ENCODE peak calls at places on chromosomes 13 and 19, in eight cellular contexts. W is endothelial cell, C is HFFc6, R is breast epithelium, S is epithelial cell of esophagus, F is stomach, M is psoas muscle, D is mammary epithelial cell. X is an unnamed sample.

GRCh38 chr13:80841346-80841882 is 500.5 kb upstream of the SPRY2 start:
- DNase-seq in W (no peak), C (no peak), R (no peak), S (no peak), F (no peak), M (no peak), D (no peak), X (no peak)

GRCh38 chr13:54787754-54788153 is 1759.1 kb downstream of the OLFM4 start:
- DNase-seq in W (no peak), C (no peak), R (no peak), S (no peak), F (no peak), M (no peak), D (no peak), X (no peak)

GRCh38 chr19:11950312-11950711 is 14.5 kb upstream of the ZNF763 start:
- DNase-seq in W (no peak), C (no peak), R (no peak), S (no peak), F (no peak), M (no peak), D (no peak), X (no peak)

GRCh38 chr19:13057147-13057572 is 45.5 kb downstream of the LYL1 start:
- DNase-seq in W (no peak), C (no peak), R (no peak), S (no peak), F (peak), M (no peak), D (no peak), X (no peak)

GRCh38 chr13:83065136-83065535 is 817.1 kb downstream of the SLITRK1 start:
- DNase-seq in W (no peak), C (peak), R (peak), S (no peak), F (no peak), M (peak), D (peak), X (no peak)

GRCh38 chr19:38433268-38433733 is at the start of gene RYR1:
- DNase-seq in W (peak), C (no peak), R (peak), S (peak), F (peak), M (peak), D (no peak), X (peak)

GRCh38 chr19:52967772-52968171 is 5.1 kb upstream of the ZNF816 start:
- DNase-seq in W (no peak), C (no peak), R (no peak), S (no peak), F (no peak), M (no peak), D (no peak), X (no peak)

GRCh38 chr13:77196052-77196618 is 130.8 kb downstream of the MYCBP2 start:
- DNase-seq in W (no peak), C (no peak), R (no peak), S (no peak), F (no peak), M (no peak), D (no peak), X (no peak)

GRCh38 chr19:16041571-16042386 is 34.5 kb upstream of the TPM4 start:
- DNase-seq in W (peak), C (peak), R (peak), S (peak), F (peak), M (peak), D (peak), X (peak)

GRCh38 chr19:36115453-36116343 is at the start of gene TBCB:
- DNase-seq in W (peak), C (no peak), R (no peak), S (no peak), F (peak), M (peak), D (no peak), X (peak)

GRCh38 chr19:36113425-36113824 is 1.2 kb downstream of the POLR2I start:
- DNase-seq in W (no peak), C (no peak), R (no peak), S (no peak), F (no peak), M (no peak), D (no peak), X (no peak)

GRCh38 chr19:36112678-36113077 is 1.7 kb downstream of the OVOL3 start:
- DNase-seq in W (no peak), C (no peak), R (no peak), S (no peak), F (no peak), M (no peak), D (no peak), X (no peak)

GRCh38 chr19:36114763-36115452 is at the start of gene POLR2I:
- DNase-seq in W (peak), C (peak), R (peak), S (peak), F (peak), M (peak), D (peak), X (peak)

DNA sequence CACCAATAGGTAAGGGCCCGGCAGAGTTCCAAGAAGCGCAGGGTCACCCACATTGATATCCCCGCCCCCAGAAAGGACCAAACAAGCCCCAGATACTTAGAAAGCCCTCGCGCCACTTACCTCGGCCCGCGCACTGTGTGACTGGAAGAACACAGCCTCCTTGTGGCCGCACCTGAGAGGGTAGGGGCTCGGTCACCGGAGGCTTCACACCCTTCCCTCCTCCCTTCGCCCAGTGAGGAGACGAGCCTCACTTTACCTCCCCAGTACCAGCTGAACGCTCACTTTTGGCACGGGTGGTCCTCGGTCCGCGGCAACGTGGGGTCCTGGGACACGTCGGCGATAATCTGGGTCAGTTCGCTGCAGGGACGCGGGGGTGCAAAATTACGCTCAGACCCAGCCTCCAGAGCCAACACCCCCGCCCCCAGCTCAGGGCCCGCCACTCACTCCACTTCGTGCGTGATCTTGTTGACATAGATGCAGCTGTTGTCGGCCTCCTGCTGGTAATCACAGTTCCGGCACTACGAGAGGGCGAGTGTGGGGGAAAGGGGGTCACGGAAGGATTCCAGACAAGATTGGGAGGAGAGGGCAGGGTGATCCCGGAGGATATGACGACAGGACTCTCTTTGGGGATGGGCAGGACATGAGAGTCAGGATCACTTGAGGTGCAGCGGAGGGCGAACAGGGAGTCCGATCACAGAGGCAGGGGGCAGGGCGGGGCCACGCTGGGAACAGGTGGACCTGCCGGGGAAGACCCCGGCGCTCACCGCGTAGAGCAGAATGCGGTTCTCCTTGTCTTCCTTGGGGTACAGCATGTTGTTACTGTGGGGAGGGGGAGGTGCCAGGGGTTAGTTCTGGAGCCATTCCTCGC is 546 bp downstream of the POLR2I start:
- DNase-seq in W (peak), C (peak), R (peak), S (peak), F (peak), M (peak), D (peak), X (peak)
- TF ChIP-seq CTCF in W (no peak), C (no peak), R (peak), S (peak), F (no peak), M (no peak), D (peak), X (no peak)

DNA sequence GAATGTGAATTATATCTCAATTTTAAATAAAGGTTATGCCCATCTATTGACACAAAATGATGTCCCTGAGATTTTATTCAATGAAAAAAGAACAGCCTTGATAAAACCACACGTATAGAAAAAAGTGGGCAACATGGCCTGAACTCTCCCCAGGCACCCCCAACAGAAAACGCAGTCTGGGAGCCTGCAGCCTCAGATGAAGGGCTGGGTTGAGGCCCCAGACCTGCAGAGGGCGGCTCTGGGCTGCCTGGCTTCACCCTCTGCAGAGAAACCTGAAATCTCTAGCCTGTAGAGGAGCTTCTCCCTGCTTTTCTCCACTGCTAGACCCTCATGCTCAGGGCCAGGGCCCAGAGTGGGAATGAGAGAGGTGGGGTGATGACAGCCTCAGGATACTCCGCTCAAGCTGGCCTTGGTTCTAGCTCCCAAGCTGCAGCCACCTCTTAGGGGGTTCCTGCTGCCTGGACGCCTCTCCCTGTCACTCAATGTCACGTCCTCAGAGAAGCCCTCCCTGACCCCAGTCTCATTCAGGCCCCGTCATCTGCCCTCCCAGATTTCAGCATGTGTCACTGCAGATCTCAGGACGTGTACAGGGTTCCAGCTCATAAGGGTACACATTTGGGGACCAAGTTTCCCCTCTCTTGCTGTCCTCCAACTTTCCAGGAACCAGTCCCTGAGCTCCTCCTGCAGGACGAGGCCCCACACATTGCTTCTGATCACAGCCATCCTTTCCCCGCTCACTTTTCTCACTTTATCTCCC is 1.8 kb downstream of the MBD3 start:
- DNase-seq in W (no peak), C (no peak), R (no peak), S (peak), F (no peak), M (no peak), D (no peak), X (peak)
- TF ChIP-seq CTCF in W (no peak), C (peak), R (no peak), S (peak), F (no peak), M (no peak), D (no peak), X (no peak)

DNA sequence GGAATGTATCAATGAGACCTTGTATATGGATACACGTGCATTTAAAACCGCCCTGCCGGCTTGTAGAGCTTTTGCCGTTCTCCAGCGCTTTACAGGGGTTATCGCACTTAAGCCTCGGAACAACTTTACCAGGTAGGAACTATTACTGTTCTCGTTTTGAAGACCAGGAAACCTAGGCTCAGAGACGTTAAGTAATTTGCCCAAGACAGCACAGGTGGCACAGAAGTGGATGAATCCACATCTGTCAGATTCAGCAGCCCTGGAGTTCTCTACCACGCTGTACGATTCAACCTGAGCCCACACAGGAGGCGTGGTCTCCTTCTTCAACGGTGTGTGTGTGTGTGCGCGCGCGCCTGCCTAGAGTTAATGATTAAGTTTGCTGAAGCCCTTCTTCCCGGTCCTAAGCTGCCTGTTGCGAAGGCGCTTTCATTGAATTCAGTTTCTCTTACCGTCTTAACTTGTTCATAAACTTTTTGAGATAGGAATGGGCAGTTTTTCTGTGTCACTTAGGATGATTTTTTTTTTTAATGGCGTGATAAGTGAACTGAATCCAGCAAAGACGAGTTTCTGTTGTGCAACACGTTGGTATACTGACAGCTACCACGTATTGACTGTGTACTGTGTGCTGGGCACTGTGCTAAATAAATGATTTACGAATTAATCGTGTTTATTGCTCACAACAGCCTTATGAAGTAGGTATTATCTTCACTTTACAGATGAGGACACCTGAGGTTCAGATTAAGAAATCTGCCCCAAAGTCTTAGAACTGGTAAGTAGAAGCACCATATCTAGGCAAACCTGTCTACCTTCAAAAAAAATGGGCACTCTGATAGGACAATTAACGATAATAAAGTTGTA is 67.4 kb downstream of the KCNRG start:
- DNase-seq in W (peak), C (peak), R (peak), S (peak), F (peak), M (peak), D (peak), X (peak)
- TF ChIP-seq CTCF in W (no peak), C (no peak), R (no peak), S (no peak), F (no peak), M (no peak), D (no peak), X (no peak)

GRCh38 chr13:51733656-51734334 is 70.2 kb downstream of the DHRS12 start:
- DNase-seq in W (no peak), C (peak), R (no peak), S (peak), F (no peak), M (no peak), D (peak), X (no peak)
- TF ChIP-seq CTCF in W (no peak), C (peak), R (no peak), S (peak), F (no peak), M (no peak), D (peak), X (no peak)

GRCh38 chr13:79043208-79043607 is 362.8 kb downstream of the RBM26 start:
- DNase-seq in W (no peak), C (no peak), R (no peak), S (no peak), F (no peak), M (no peak), D (no peak), X (no peak)
- TF ChIP-seq CTCF in W (no peak), C (no peak), R (no peak), S (no peak), F (no peak), M (no peak), D (no peak), X (no peak)

DNA sequence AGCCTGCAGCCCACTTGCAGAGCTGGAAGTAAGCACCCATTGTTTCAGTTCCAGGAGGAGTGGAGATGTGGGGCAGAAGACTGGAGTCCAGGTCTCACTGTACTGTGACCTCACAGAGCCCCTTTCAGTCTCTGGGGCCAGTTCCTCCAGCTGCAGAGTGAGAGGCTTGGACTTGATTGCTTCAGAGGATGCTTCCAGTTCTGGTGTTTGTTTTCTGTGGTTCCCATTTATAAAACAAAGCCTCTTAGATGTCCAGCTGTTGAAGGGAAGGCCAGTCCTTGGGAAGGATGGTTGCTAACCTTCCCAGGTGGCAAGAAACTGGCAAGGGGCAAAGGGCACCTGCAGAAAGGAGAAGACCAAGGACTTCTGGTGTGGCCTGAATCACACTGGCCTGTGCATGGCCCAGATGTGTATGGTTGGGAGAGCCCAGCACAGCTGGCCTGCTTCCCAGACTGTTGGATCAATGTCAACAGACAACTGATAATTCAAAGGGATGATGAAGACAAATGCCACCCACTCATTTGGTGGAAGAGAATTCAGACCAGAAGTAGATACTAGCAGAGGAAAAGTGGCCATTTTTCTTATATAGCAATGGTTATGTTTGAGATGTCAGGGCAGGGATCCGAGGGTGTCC is 218.5 kb downstream of the ZNF536 start:
- DNase-seq in W (no peak), C (no peak), R (no peak), S (no peak), F (no peak), M (no peak), D (no peak), X (no peak)
- TF ChIP-seq CTCF in W (no peak), C (no peak), R (no peak), S (no peak), F (no peak), M (no peak), D (no peak), X (no peak)

DNA sequence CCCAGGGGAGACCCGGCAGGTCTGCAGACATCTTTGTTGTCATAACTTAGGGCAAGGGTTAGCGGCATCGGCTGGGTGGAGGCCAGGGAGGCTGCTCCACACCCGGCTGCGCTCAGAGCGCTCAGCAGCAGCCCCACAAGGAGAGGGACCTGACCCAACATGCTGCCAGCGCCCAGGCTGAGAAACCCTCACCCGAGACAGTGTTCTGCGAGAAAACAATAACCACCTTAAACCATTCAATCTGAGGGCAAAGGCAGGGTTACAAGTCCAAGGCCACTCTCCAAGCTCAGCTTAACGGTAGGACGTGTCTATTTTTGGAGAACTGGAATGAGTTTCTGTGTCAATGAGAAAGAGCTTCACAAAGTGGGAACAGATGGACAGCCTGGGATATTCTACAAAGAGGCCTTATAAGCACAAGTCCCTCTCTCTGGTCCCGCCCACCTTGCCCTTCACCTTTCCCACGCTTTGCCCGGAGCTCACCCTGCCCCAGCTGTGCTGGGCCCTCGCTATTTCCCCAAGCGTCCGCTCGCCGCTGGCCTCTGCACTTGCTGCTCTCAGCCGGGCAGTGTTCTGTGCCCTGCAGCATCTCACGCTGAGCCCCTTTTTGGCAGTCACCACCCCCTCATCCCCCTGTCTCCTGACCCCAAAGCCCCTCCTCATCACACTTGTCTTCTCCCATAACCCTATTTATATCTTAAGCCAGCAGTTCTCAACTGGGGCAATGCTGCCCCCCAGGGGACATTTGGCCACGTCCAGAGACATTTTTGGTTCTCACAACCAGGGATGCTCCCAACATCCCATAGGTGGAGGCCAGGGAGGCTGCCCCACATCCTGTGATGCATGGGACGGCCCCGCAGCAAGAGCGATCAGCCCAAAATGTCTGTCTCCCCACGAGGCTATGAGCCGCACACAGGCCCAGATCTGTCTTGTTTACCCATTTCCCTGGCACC is 17.6 kb downstream of the PPP1R12C start:
- DNase-seq in W (peak), C (no peak), R (no peak), S (no peak), F (no peak), M (peak), D (no peak), X (peak)
- TF ChIP-seq CTCF in W (no peak), C (peak), R (no peak), S (no peak), F (no peak), M (peak), D (no peak), X (no peak)

GRCh38 chr19:5651361-5651760 is 28.5 kb downstream of the SAFB start:
- DNase-seq in W (no peak), C (no peak), R (no peak), S (no peak), F (no peak), M (no peak), D (no peak), X (no peak)
- TF ChIP-seq CTCF in W (no peak), C (peak), R (no peak), S (no peak), F (no peak), M (no peak), D (no peak), X (no peak)

X was measured in glutamatergic neuron.